ENCODE peak calls at places on chromosome 5, in eight cellular contexts. Q, S, J, Z, Y, F, P and E are unnamed samples.
A peak's percentile ranks its signal among the peaks of the same experiment; 100 is the strongest.

GRCh38 chr5:168409601-168410458 is 76.4 kb upstream of the RARS1 start:
- DNase-seq in Q (no peak), S (no peak), J (peak; percentile 56), Z (no peak), Y (no peak), F (no peak), P (no peak), E (peak; percentile 50)

GRCh38 chr5:1208743-1209551 is 7.6 kb downstream of the SLC6A19 start:
- DNase-seq in Q (no peak), S (no peak), J (peak; percentile 26), Z (no peak), Y (peak; percentile 59), F (no peak), P (no peak), E (no peak)

GRCh38 chr5:6404129-6404528 is 25.8 kb upstream of the MED10 start:
- DNase-seq in Q (no peak), S (no peak), J (no peak), Z (no peak), Y (no peak), F (no peak), P (no peak), E (no peak)

GRCh38 chr5:154369682-154370081 is 76.1 kb upstream of the SAP30L start:
- DNase-seq in Q (no peak), S (no peak), J (no peak), Z (no peak), Y (no peak), F (no peak), P (no peak), E (peak; percentile 53)

GRCh38 chr5:177426566-177427210 is at the start of gene GRK6:
- DNase-seq in Q (peak; percentile 73), S (peak; percentile 50), J (peak; percentile 42), Z (no peak), Y (peak; percentile 38), F (no peak), P (no peak), E (peak; percentile 39)

GRCh38 chr5:72648511-72648910 is 141.3 kb upstream of the ZNF366 start:
- DNase-seq in Q (no peak), S (no peak), J (no peak), Z (no peak), Y (no peak), F (no peak), P (no peak), E (no peak)

GRCh38 chr5:139037732-139038131 is 160.4 kb downstream of the SIL1 start:
- DNase-seq in Q (no peak), S (no peak), J (no peak), Z (no peak), Y (no peak), F (no peak), P (no peak), E (no peak)

GRCh38 chr5:66671305-66671704 is 75.1 kb downstream of the MAST4 start:
- DNase-seq in Q (no peak), S (no peak), J (no peak), Z (no peak), Y (no peak), F (no peak), P (no peak), E (no peak)

GRCh38 chr5:73380710-73381586 is 67.6 kb downstream of the FOXD1 start:
- DNase-seq in Q (no peak), S (no peak), J (no peak), Z (no peak), Y (no peak), F (no peak), P (no peak), E (no peak)

GRCh38 chr5:150342583-150342982 is 14.9 kb upstream of the TCOF1 start:
- DNase-seq in Q (no peak), S (no peak), J (no peak), Z (no peak), Y (no peak), F (no peak), P (no peak), E (no peak)

GRCh38 chr5:141521244-141521781 is 32.4 kb downstream of the PCDHGC5 start:
- DNase-seq in Q (no peak), S (peak; percentile 76), J (peak; percentile 74), Z (peak; percentile 81), Y (peak; percentile 74), F (no peak), P (peak; percentile 61), E (peak; percentile 88)

GRCh38 chr5:111998871-111999270 is 241.9 kb upstream of the NREP start:
- DNase-seq in Q (no peak), S (no peak), J (no peak), Z (no peak), Y (no peak), F (no peak), P (no peak), E (no peak)

GRCh38 chr5:37850128-37850865 is 10.5 kb upstream of the GDNF start:
- DNase-seq in Q (no peak), S (no peak), J (no peak), Z (no peak), Y (no peak), F (no peak), P (no peak), E (no peak)

GRCh38 chr5:19874811-19875210 is 113.2 kb downstream of the CDH18 start:
- DNase-seq in Q (no peak), S (no peak), J (no peak), Z (no peak), Y (no peak), F (no peak), P (no peak), E (no peak)

GRCh38 chr5:39355324-39355723 is 9.0 kb downstream of the C9 start:
- DNase-seq in Q (no peak), S (no peak), J (no peak), Z (no peak), Y (no peak), F (no peak), P (no peak), E (peak; percentile 48)

GRCh38 chr5:65076251-65076869 is 307.6 kb downstream of the CWC27 start:
- DNase-seq in Q (peak; percentile 61), S (peak; percentile 74), J (peak; percentile 45), Z (peak; percentile 45), Y (peak; percentile 43), F (no peak), P (peak; percentile 24), E (peak; percentile 95)

GRCh38 chr5:18811616-18812015 is 1176.4 kb downstream of the CDH18 start:
- DNase-seq in Q (no peak), S (no peak), J (no peak), Z (no peak), Y (no peak), F (no peak), P (no peak), E (peak; percentile 11)

GRCh38 chr5:58722160-58722559 is 139.3 kb downstream of the RAB3C start:
- DNase-seq in Q (no peak), S (no peak), J (no peak), Z (no peak), Y (no peak), F (no peak), P (no peak), E (no peak)
- H3K4me3 ChIP-seq in Q (no peak overlapping the region), S (no peak overlapping the region), J (no peak overlapping the region), Z (no peak overlapping the region), Y (no peak overlapping the region), F (no peak overlapping the region), P (no peak overlapping the region), E (no peak overlapping the region)

GRCh38 chr5:33210983-33211382 is 229.8 kb upstream of the TARS1 start:
- DNase-seq in Q (no peak), S (no peak), J (no peak), Z (no peak), Y (no peak), F (no peak), P (no peak), E (no peak)

GRCh38 chr5:33206962-33207506 is 233.7 kb upstream of the TARS1 start:
- DNase-seq in Q (no peak), S (no peak), J (no peak), Z (no peak), Y (no peak), F (no peak), P (no peak), E (no peak)

GRCh38 chr5:33212900-33213299 is 227.9 kb upstream of the TARS1 start:
- DNase-seq in Q (no peak), S (no peak), J (no peak), Z (no peak), Y (no peak), F (no peak), P (no peak), E (no peak)

GRCh38 chr5:33209252-33209651 is 231.5 kb upstream of the TARS1 start:
- DNase-seq in Q (no peak), S (no peak), J (no peak), Z (no peak), Y (no peak), F (no peak), P (no peak), E (no peak)

DNA sequence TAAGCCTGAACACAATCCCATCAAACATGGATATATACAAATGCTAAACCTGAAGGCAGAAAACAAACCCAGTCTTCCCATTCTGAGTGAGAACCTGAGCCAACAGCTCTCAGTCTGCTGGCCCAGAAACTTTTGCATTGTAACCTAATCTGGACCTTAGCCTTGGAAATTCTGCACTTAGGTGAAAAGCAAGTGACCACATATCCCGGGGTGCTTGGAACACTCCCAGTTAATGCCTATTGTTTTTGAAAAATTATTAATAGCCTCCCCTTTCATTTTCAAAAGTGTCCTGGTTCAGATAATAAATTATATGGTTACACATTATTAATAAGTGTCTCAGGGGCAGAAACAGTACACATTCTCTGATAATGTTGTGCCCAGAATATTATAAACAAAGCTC is 228.3 kb upstream of the TARS1 start:
- DNase-seq in Q (no peak), S (no peak), J (no peak), Z (no peak), Y (no peak), F (no peak), P (no peak), E (no peak)
- H3K4me3 ChIP-seq in Q (no peak overlapping the region), S (no peak overlapping the region), J (no peak overlapping the region), Z (no peak overlapping the region), Y (no peak overlapping the region), F (no peak overlapping the region), P (no peak overlapping the region), E (no peak overlapping the region)

GRCh38 chr5:2761921-2762488 is 10.5 kb upstream of the IRX2 start:
- DNase-seq in Q (no peak), S (no peak), J (no peak), Z (no peak), Y (no peak), F (no peak), P (no peak), E (no peak)
- H3K4me3 ChIP-seq in Q (no peak overlapping the region), S (no peak overlapping the region), J (no peak overlapping the region), Z (no peak overlapping the region), Y (no peak overlapping the region), F (no peak overlapping the region), P (no peak overlapping the region), E (no peak overlapping the region)

GRCh38 chr5:80143491-80143890 is 108.3 kb downstream of the THBS4 start:
- DNase-seq in Q (no peak), S (no peak), J (no peak), Z (no peak), Y (no peak), F (no peak), P (no peak), E (no peak)

GRCh38 chr5:80140496-80140895 is 105.3 kb downstream of the THBS4 start:
- DNase-seq in Q (peak; percentile 65), S (no peak), J (no peak), Z (no peak), Y (no peak), F (no peak), P (no peak), E (no peak)

GRCh38 chr5:80142996-80143395 is 107.8 kb downstream of the THBS4 start:
- DNase-seq in Q (no peak), S (no peak), J (no peak), Z (no peak), Y (no peak), F (no peak), P (no peak), E (no peak)

GRCh38 chr5:80141147-80141671 is 106.1 kb downstream of the THBS4 start:
- DNase-seq in Q (no peak), S (peak; percentile 63), J (peak; percentile 91), Z (no peak), Y (no peak), F (peak; percentile 57), P (peak; percentile 85), E (no peak)

GRCh38 chr5:80141681-80142080 is 106.5 kb downstream of the THBS4 start:
- DNase-seq in Q (no peak), S (no peak), J (no peak), Z (no peak), Y (no peak), F (peak; percentile 32), P (no peak), E (no peak)
- H3K4me3 ChIP-seq in Q (no peak overlapping the region), S (no peak overlapping the region), J (no peak overlapping the region), Z (no peak overlapping the region), Y (no peak overlapping the region), F (no peak overlapping the region), P (no peak overlapping the region), E (no peak overlapping the region)